ENCODE peak calls at places on chromosomes 11 and 22, in four cellular contexts. One of them, this sample, is unnamed.
A peak's percentile ranks its signal among the peaks of the same experiment; 100 is the strongest.

GRCh38 chr22:48827228-48827810 is 1000.4 kb downstream of the BRD1 start:
- DNase-seq in endodermal cell: no peak
- DNase-seq in lower lobe of right lung: no peak
- DNase-seq in body of pancreas: no peak
- DNase-seq in this sample: peak; percentile 39

GRCh38 chr11:14183973-14184372 is 175.0 kb downstream of the RRAS2 start:
- DNase-seq in endodermal cell: no peak
- DNase-seq in lower lobe of right lung: no peak
- DNase-seq in body of pancreas: no peak
- DNase-seq in this sample: no peak

GRCh38 chr11:789951-790350 is at the start of gene CEND1:
- DNase-seq in endodermal cell: peak; percentile 78
- DNase-seq in lower lobe of right lung: no peak
- DNase-seq in body of pancreas: no peak
- DNase-seq in this sample: no peak

GRCh38 chr22:24414984-24415945 is 12.1 kb upstream of the ADORA2A start:
- DNase-seq in endodermal cell: no peak
- DNase-seq in lower lobe of right lung: no peak
- DNase-seq in body of pancreas: no peak
- DNase-seq in this sample: no peak

GRCh38 chr22:32698926-32699619 is 102.4 kb upstream of the TIMP3 start:
- DNase-seq in endodermal cell: no peak
- DNase-seq in lower lobe of right lung: no peak
- DNase-seq in body of pancreas: no peak
- DNase-seq in this sample: no peak

GRCh38 chr22:44202261-44202789 is 21.6 kb downstream of the PARVG start:
- DNase-seq in endodermal cell: no peak
- DNase-seq in lower lobe of right lung: no peak
- DNase-seq in body of pancreas: no peak
- DNase-seq in this sample: peak; percentile 27

GRCh38 chr22:25085930-25086901 is 113.4 kb upstream of the CRYBB3 start:
- DNase-seq in endodermal cell: no peak
- DNase-seq in lower lobe of right lung: no peak
- DNase-seq in body of pancreas: no peak
- DNase-seq in this sample: peak; percentile 66

GRCh38 chr22:40101417-40102101 is 76.2 kb upstream of the TNRC6B start:
- DNase-seq in endodermal cell: no peak
- DNase-seq in lower lobe of right lung: no peak
- DNase-seq in body of pancreas: no peak
- DNase-seq in this sample: no peak

GRCh38 chr11:2781413-2782274 is 81.8 kb upstream of the KCNQ1OT1 start:
- DNase-seq in endodermal cell: peak; percentile 27
- DNase-seq in lower lobe of right lung: peak; percentile 36
- DNase-seq in body of pancreas: peak; percentile 9
- DNase-seq in this sample: peak; percentile 75

GRCh38 chr22:45503816-45504702 is 1.4 kb downstream of the FBLN1 start:
- DNase-seq in endodermal cell: peak; percentile 87
- DNase-seq in lower lobe of right lung: peak; percentile 38
- DNase-seq in body of pancreas: no peak
- DNase-seq in this sample: no peak

GRCh38 chr11:112255075-112255739 is 5.5 kb downstream of the PLET1 start:
- DNase-seq in endodermal cell: no peak
- DNase-seq in lower lobe of right lung: no peak
- DNase-seq in body of pancreas: no peak
- DNase-seq in this sample: no peak
- H3K27ac ChIP-seq in endodermal cell: peak overlapping the region; percentile 36
- H3K27ac ChIP-seq in lower lobe of right lung: no peak overlapping the region
- H3K27ac ChIP-seq in body of pancreas: no peak overlapping the region
- H3K27ac ChIP-seq in this sample: no peak overlapping the region

GRCh38 chr11:65432133-65432650 is 9.6 kb downstream of the NEAT1 start:
- DNase-seq in endodermal cell: no peak
- DNase-seq in lower lobe of right lung: no peak
- DNase-seq in body of pancreas: no peak
- DNase-seq in this sample: no peak

GRCh38 chr11:65434057-65434666 is 11.6 kb downstream of the NEAT1 start:
- DNase-seq in endodermal cell: peak; percentile 11
- DNase-seq in lower lobe of right lung: no peak
- DNase-seq in body of pancreas: no peak
- DNase-seq in this sample: no peak

GRCh38 chr11:65431452-65432132 is 9.0 kb downstream of the NEAT1 start:
- DNase-seq in endodermal cell: no peak
- DNase-seq in lower lobe of right lung: no peak
- DNase-seq in body of pancreas: no peak
- DNase-seq in this sample: no peak

GRCh38 chr11:65433657-65434056 is 11.1 kb downstream of the NEAT1 start:
- DNase-seq in endodermal cell: no peak
- DNase-seq in lower lobe of right lung: no peak
- DNase-seq in body of pancreas: no peak
- DNase-seq in this sample: no peak

DNA sequence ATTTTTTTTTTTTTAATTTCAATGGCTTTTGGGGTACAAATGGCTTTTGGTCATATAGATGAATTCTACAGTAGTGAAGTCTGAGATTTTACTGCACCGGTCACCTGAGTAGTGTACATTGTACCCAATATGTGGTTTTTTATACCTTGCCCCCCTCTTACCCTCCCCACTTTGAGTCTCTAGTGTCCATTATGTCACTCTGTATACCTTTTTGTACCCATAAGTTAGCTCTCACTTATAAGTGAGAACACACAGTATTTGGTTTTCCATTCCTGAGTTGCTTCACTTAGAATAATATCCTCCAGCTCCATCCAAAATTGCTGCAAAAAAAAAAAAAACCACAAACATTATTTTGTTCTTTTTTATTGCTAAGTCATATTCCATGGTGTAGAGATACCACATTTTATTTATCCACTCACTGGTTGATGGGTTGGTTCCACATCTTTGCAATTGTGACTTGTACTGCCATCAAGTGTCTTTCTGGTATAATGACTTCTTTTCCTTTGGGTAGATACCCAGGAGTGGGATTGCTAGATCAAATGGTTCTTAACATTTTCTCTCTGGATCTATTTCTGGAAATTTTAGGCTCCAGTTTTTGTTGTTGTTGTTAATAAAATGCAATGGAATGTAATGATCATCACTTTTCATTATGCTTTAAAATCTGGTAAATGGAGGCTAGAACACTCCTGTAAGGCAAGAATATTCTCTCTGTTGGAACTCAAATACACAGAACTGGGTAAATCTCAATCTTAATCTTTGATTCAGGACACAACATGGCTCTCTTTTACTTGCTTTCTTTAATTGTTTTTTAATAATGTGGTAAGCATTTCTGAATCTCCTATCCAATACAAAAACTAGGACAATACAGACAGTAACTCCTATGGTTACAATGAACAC is 10.3 kb downstream of the NEAT1 start:
- DNase-seq in endodermal cell: no peak
- DNase-seq in lower lobe of right lung: no peak
- DNase-seq in body of pancreas: no peak
- DNase-seq in this sample: no peak
- H3K4me3 ChIP-seq in endodermal cell: no peak overlapping the region
- H3K4me3 ChIP-seq in lower lobe of right lung: peak overlapping the region; percentile 91
- H3K4me3 ChIP-seq in body of pancreas: no peak overlapping the region
- H3K4me3 ChIP-seq in this sample: peak overlapping the region; percentile 91

DNA sequence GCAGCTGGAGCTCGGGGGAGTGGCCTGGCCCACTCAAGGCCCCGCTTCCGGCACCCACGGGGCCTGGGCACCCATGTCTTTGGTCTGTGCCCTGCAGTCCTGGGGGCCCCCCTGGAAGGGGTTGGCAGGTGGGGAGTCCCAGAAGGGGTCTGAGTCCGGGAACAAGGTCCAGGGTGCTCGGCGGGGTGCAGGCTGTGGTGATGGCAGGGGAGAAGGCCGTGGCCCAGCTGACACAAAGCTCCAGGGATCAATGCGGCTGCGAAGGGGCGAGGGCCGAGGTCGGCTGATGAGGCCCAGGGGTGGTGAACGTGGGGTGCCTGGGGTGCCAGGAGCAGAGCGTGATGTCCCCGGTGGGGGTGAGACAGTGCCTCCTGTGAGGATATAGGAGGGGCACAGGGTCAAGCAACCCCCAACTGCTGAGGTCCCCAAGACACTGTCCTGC is 2.7 kb upstream of the KCNK7 start:
- DNase-seq in endodermal cell: no peak
- DNase-seq in lower lobe of right lung: no peak
- DNase-seq in body of pancreas: no peak
- DNase-seq in this sample: no peak
- H3K27ac ChIP-seq in endodermal cell: no peak overlapping the region
- H3K27ac ChIP-seq in lower lobe of right lung: no peak overlapping the region
- H3K27ac ChIP-seq in body of pancreas: no peak overlapping the region
- H3K27ac ChIP-seq in this sample: no peak overlapping the region

GRCh38 chr11:67404515-67405195 is 772 bp downstream of the TBC1D10C start:
- DNase-seq in endodermal cell: no peak
- DNase-seq in lower lobe of right lung: peak; percentile 76
- DNase-seq in body of pancreas: no peak
- DNase-seq in this sample: no peak
- H3K4me3 ChIP-seq in endodermal cell: no peak overlapping the region
- H3K4me3 ChIP-seq in lower lobe of right lung: peak overlapping the region; percentile 55
- H3K4me3 ChIP-seq in body of pancreas: no peak overlapping the region
- H3K4me3 ChIP-seq in this sample: peak overlapping the region; percentile 6

DNA sequence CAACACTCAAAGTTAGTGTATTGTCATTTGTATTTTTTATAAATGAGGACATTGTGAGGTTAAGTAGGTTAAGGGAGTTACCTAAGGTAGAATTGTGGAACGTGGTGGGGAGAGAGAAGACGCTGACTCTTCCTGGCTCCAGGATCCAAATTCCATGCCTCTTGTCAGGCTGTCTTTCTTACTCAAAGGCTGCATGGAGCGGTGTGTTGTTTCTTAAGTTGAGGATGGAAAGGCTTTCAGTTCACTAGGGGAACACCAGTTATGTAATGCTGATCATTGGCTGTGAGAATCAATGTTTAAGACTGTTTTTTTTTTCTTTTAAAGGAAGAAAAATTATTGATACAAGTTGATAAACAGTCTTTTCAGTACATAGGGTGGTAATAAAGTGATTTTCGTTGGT is 2.9 kb downstream of the UBE2L3 start:
- DNase-seq in endodermal cell: no peak
- DNase-seq in lower lobe of right lung: no peak
- DNase-seq in body of pancreas: no peak
- DNase-seq in this sample: no peak
- H3K27ac ChIP-seq in endodermal cell: no peak overlapping the region
- H3K27ac ChIP-seq in lower lobe of right lung: no peak overlapping the region
- H3K27ac ChIP-seq in body of pancreas: no peak overlapping the region
- H3K27ac ChIP-seq in this sample: no peak overlapping the region

DNA sequence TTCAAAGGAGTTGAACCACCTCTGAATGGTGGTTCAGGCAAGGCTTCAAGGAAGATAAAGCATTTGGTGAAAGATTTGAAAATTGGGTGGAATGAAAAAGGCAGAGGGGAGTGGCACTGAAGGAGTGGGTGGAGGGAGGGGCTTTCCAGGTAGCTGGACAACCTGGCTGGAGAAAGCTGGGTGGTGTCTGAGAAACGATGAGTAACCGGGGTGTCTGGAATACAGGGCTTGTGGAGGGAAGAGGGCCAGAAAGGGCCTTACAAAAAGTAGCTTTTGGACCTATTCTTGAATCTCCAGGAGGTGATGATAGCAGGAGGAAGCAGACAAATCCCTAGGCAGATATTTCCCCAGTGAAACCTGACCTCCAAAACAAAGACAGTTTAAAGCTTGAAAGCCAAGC is 99.3 kb downstream of the RASSF10 start:
- DNase-seq in endodermal cell: no peak
- DNase-seq in lower lobe of right lung: no peak
- DNase-seq in body of pancreas: no peak
- DNase-seq in this sample: no peak
- H3K4me3 ChIP-seq in endodermal cell: peak overlapping the region; percentile 48
- H3K4me3 ChIP-seq in lower lobe of right lung: no peak overlapping the region
- H3K4me3 ChIP-seq in body of pancreas: no peak overlapping the region
- H3K4me3 ChIP-seq in this sample: no peak overlapping the region

GRCh38 chr22:19705181-19705934 is 8.9 kb upstream of the SEPTIN5 start:
- DNase-seq in endodermal cell: peak; percentile 96
- DNase-seq in lower lobe of right lung: peak; percentile 32
- DNase-seq in body of pancreas: no peak
- DNase-seq in this sample: peak; percentile 74
- H3K27ac ChIP-seq in endodermal cell: no peak overlapping the region
- H3K27ac ChIP-seq in lower lobe of right lung: no peak overlapping the region
- H3K27ac ChIP-seq in body of pancreas: no peak overlapping the region
- H3K27ac ChIP-seq in this sample: no peak overlapping the region

GRCh38 chr11:93326681-93327080 is 3.9 kb upstream of the DEUP1 start:
- DNase-seq in endodermal cell: no peak
- DNase-seq in lower lobe of right lung: no peak
- DNase-seq in body of pancreas: no peak
- DNase-seq in this sample: no peak

GRCh38 chr11:93329936-93330445 is 551 bp upstream of the DEUP1 start:
- DNase-seq in endodermal cell: peak; percentile 79
- DNase-seq in lower lobe of right lung: no peak
- DNase-seq in body of pancreas: peak; percentile 15
- DNase-seq in this sample: no peak

DNA sequence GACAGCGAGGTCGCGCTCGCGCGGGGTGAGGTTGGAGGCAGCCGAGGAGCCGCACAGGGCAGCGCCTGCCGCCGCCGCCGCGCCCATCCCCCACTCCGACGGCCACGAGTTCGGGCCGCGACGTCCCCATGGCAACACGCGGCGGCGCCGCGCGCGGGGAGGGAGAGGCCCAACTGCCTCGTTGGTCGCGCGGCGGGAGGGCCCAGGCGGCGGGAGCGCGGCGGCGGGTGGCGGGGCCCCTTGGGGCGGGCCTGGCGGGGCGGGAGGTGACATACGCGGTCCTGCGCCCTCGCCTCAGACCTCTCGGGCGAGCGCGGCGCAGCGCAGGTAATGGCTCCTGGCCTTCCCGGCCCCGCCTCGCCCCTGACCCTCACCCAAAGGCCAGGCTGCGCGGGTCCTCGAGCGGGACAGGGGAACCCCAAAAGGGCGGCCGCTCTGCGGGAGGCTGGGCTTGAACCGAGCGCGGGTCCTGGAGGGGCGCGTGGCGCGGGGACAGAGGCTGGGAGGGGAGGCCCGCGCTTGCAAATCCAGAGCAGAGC is at the start of gene DEUP1:
- DNase-seq in endodermal cell: peak; percentile 79
- DNase-seq in lower lobe of right lung: peak; percentile 66
- DNase-seq in body of pancreas: peak; percentile 78
- DNase-seq in this sample: peak; percentile 61
- H3K4me3 ChIP-seq in endodermal cell: peak within 1 kb of the TSS; percentile 80
- H3K4me3 ChIP-seq in lower lobe of right lung: peak within 1 kb of the TSS; percentile 40
- H3K4me3 ChIP-seq in body of pancreas: peak within 1 kb of the TSS; percentile 20
- H3K4me3 ChIP-seq in this sample: peak within 1 kb of the TSS; percentile 49

GRCh38 chr11:128416976-128417375 is 170.4 kb downstream of the ETS1 start:
- DNase-seq in endodermal cell: no peak
- DNase-seq in lower lobe of right lung: no peak
- DNase-seq in body of pancreas: no peak
- DNase-seq in this sample: no peak

GRCh38 chr11:128419012-128419767 is 168.2 kb downstream of the ETS1 start:
- DNase-seq in endodermal cell: no peak
- DNase-seq in lower lobe of right lung: no peak
- DNase-seq in body of pancreas: no peak
- DNase-seq in this sample: no peak

GRCh38 chr11:128412847-128413791 is 174.2 kb downstream of the ETS1 start:
- DNase-seq in endodermal cell: no peak
- DNase-seq in lower lobe of right lung: no peak
- DNase-seq in body of pancreas: no peak
- DNase-seq in this sample: no peak

GRCh38 chr11:128417607-128418324 is 169.6 kb downstream of the ETS1 start:
- DNase-seq in endodermal cell: no peak
- DNase-seq in lower lobe of right lung: no peak
- DNase-seq in body of pancreas: no peak
- DNase-seq in this sample: no peak

GRCh38 chr11:128415539-128415938 is 171.8 kb downstream of the ETS1 start:
- DNase-seq in endodermal cell: no peak
- DNase-seq in lower lobe of right lung: no peak
- DNase-seq in body of pancreas: no peak
- DNase-seq in this sample: no peak
- H3K27ac ChIP-seq in endodermal cell: no peak overlapping the region
- H3K27ac ChIP-seq in lower lobe of right lung: no peak overlapping the region
- H3K27ac ChIP-seq in body of pancreas: no peak overlapping the region
- H3K27ac ChIP-seq in this sample: no peak overlapping the region

This sample was measured in suprapubic skin.